ENCODE peak calls at places on chromosomes 7 and 10, in ten cellular contexts. Q is heart right ventricle, E is PC-9, H is H1, O is AG10803, I is GM12864, X is GM12865, J is foreskin fibroblast, Z is ovary, V is thyroid gland. L is an unnamed sample.

GRCh38 chr7:77310982-77311381 is 105.2 kb downstream of the GSAP start:
- DNase-seq in Q (no peak), E (no peak), H (no peak), O (no peak), I (no peak), X (no peak), J (no peak), Z (no peak), V (no peak), L (no peak)

GRCh38 chr10:4246881-4247358 is 461.9 kb upstream of the KLF6 start:
- DNase-seq in Q (no peak), E (no peak), H (no peak), O (peak), I (no peak), X (no peak), J (peak), Z (no peak), V (no peak), L (no peak)

GRCh38 chr7:152899004-152899403 is 139.5 kb downstream of the ACTR3B start:
- DNase-seq in Q (no peak), E (no peak), H (no peak), O (no peak), I (no peak), X (no peak), J (no peak), Z (no peak), V (peak), L (no peak)

GRCh38 chr10:6239213-6239991 is 36.7 kb downstream of the PFKFB3 start:
- DNase-seq in Q (peak), E (peak), H (no peak), O (peak), I (peak), X (peak), J (peak), Z (no peak), V (no peak), L (peak)

GRCh38 chr10:108180883-108181282 is 1016.4 kb upstream of the SORCS1 start:
- DNase-seq in Q (no peak), E (no peak), H (no peak), O (peak), I (no peak), X (no peak), J (no peak), Z (no peak), V (no peak), L (no peak)

GRCh38 chr10:29858352-29859267 is 200.8 kb downstream of the JCAD start:
- DNase-seq in Q (peak), E (peak), H (peak), O (peak), I (no peak), X (no peak), J (peak), Z (peak), V (peak), L (peak)

GRCh38 chr10:132162021-132162531 is 24.7 kb upstream of the DPYSL4 start:
- DNase-seq in Q (no peak), E (no peak), H (no peak), O (no peak), I (no peak), X (no peak), J (no peak), Z (no peak), V (no peak), L (no peak)

GRCh38 chr10:118585794-118586193 is 9.7 kb downstream of the PRLHR start:
- DNase-seq in Q (no peak), E (no peak), H (no peak), O (no peak), I (no peak), X (no peak), J (no peak), Z (no peak), V (no peak), L (no peak)

GRCh38 chr10:121368347-121369025 is 229.8 kb downstream of the FGFR2 start:
- DNase-seq in Q (no peak), E (no peak), H (no peak), O (no peak), I (no peak), X (peak), J (no peak), Z (no peak), V (no peak), L (no peak)

GRCh38 chr10:28930520-28931495 is 253.5 kb downstream of the BAMBI start:
- DNase-seq in Q (peak), E (no peak), H (no peak), O (no peak), I (no peak), X (no peak), J (no peak), Z (no peak), V (no peak), L (no peak)

GRCh38 chr10:6716521-6716920 is 136.4 kb upstream of the PRKCQ start:
- DNase-seq in Q (no peak), E (no peak), H (no peak), O (peak), I (no peak), X (no peak), J (peak), Z (no peak), V (no peak), L (no peak)

GRCh38 chr7:131105294-131105802 is 222.3 kb upstream of the MKLN1 start:
- DNase-seq in Q (no peak), E (no peak), H (no peak), O (peak), I (no peak), X (no peak), J (no peak), Z (no peak), V (peak), L (no peak)

GRCh38 chr7:68783671-68784070 is 814.6 kb upstream of the AUTS2 start:
- DNase-seq in Q (no peak), E (peak), H (no peak), O (no peak), I (no peak), X (no peak), J (no peak), Z (no peak), V (no peak), L (no peak)

GRCh38 chr10:60737242-60737641 is 41.0 kb upstream of the CDK1 start:
- DNase-seq in Q (no peak), E (peak), H (no peak), O (no peak), I (no peak), X (no peak), J (no peak), Z (no peak), V (no peak), L (no peak)

GRCh38 chr7:150787321-150788281 is 12.6 kb downstream of the TMEM176B start:
- DNase-seq in Q (peak), E (no peak), H (no peak), O (peak), I (no peak), X (peak), J (no peak), Z (peak), V (no peak), L (no peak)
- TF ChIP-seq CTCF in Q (no peak), E (no peak), H (peak), O (no peak), I (no peak), X (no peak), J (no peak), Z (no peak), V (no peak), L (peak)

GRCh38 chr10:112247791-112248190 is 35.4 kb upstream of the TECTB start:
- DNase-seq in Q (no peak), E (no peak), H (no peak), O (no peak), I (no peak), X (no peak), J (no peak), Z (no peak), V (no peak), L (no peak)
- H3K4me3 ChIP-seq in Q (no peak), E (no peak), H (no peak), O (no peak), I (no peak), X (no peak), J (no peak), Z (no peak), V (no peak), L (no peak)

GRCh38 chr7:125386211-125386610 is 456.6 kb upstream of the POT1 start:
- DNase-seq in Q (no peak), E (no peak), H (no peak), O (no peak), I (no peak), X (no peak), J (no peak), Z (no peak), V (no peak), L (no peak)

GRCh38 chr7:125382401-125382800 is 452.8 kb upstream of the POT1 start:
- DNase-seq in Q (no peak), E (no peak), H (no peak), O (no peak), I (no peak), X (no peak), J (no peak), Z (no peak), V (no peak), L (no peak)

DNA sequence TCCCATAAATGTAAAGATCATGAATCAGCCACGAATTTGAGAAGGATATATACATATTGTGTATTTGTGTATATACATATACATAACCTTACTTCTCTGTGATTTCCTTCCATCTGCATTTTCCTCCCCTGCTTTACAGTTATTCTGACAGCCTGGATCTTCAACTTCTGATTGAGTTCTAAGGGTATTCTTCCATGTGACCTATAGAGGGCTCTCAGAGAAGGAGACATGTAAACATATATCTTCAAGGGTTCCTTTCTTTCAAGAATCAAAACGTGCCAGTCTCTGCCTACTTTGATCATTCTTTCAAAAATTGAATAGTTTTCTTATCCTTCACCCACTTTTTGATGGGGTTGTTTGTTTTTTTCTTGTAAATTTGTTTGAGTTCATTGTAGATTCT is 453.7 kb upstream of the POT1 start:
- DNase-seq in Q (no peak), E (no peak), H (no peak), O (no peak), I (no peak), X (no peak), J (no peak), Z (no peak), V (no peak), L (no peak)
- TF ChIP-seq CTCF in Q (no peak), E (no peak), H (no peak), O (no peak), I (no peak), X (no peak), J (no peak), Z (no peak), V (no peak), L (no peak)

DNA sequence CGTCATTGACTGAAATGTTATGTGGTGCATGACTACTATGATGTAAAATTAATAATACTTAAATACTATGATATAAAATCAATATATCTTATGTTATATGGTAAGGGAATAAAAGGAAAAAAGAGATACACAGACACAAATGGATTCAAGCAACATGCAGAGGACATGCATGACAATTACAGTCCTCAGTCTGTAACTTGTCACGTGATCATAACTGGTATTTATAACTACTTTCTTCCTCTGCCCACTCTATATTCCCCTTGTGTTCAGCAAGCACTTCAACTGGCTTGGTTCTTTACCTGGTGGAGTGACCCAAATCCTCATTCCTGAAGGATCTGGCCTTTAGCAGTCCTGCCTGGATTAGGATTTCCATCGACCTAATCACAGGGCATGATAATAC is 104.4 kb upstream of the FAM180A start:
- DNase-seq in Q (no peak), E (no peak), H (no peak), O (no peak), I (no peak), X (no peak), J (no peak), Z (no peak), V (no peak), L (no peak)
- H3K4me3 ChIP-seq in Q (no peak), E (no peak), H (no peak), O (no peak), I (no peak), X (no peak), J (no peak), Z (no peak), V (no peak), L (no peak)

GRCh38 chr7:18873674-18874341 is 243.6 kb downstream of the TWIST1 start:
- DNase-seq in Q (no peak), E (no peak), H (peak), O (peak), I (no peak), X (no peak), J (peak), Z (no peak), V (no peak), L (no peak)
- TF ChIP-seq CTCF in Q (no peak), E (no peak), H (peak), O (peak), I (no peak), X (peak), J (peak), Z (no peak), V (no peak), L (peak)